ENCODE peak calls at places on chromosome 7, in six cellular contexts. R is fibroblast of pulmonary artery, Q is heart right ventricle, H is heart left ventricle, Z is lower lobe of right lung, E is A549. T is an unnamed sample.

GRCh38 chr7:117458977-117459583 is 20.7 kb upstream of the CFTR start:
- DNase-seq in R (peak), Z (no peak), Q (no peak), E (no peak), H (no peak), T (no peak)

GRCh38 chr7:74068378-74069085 is 15.1 kb upstream of the LIMK1 start:
- DNase-seq in Q (no peak), H (no peak), E (no peak), R (no peak), Z (peak), T (no peak)

GRCh38 chr7:41921453-41921912 is 218.6 kb upstream of the INHBA start:
- DNase-seq in Z (no peak), E (no peak), H (no peak), Q (no peak), R (peak), T (no peak)

GRCh38 chr7:23001610-23002009 is 12.3 kb downstream of the HYCC1 start:
- DNase-seq in H (no peak), Z (no peak), Q (no peak), R (no peak), E (no peak), T (no peak)

GRCh38 chr7:170551-171363 is 21.6 kb upstream of the FAM20C start:
- DNase-seq in H (no peak), R (no peak), Z (no peak), E (no peak), Q (no peak), T (no peak)

GRCh38 chr7:115293628-115294236 is 371.8 kb downstream of the MDFIC start:
- DNase-seq in E (no peak), H (no peak), Z (no peak), R (peak), Q (no peak), T (no peak)

GRCh38 chr7:121591916-121592315 is 195.8 kb upstream of the FAM3C start:
- DNase-seq in H (no peak), Z (no peak), E (no peak), Q (no peak), R (no peak), T (no peak)

GRCh38 chr7:156386097-156386496 is 254.5 kb upstream of the RNF32 start:
- DNase-seq in H (no peak), E (no peak), Z (no peak), Q (no peak), R (no peak), T (no peak)

GRCh38 chr7:2404714-2405119 is 1.3 kb downstream of the CHST12 start:
- DNase-seq in Z (no peak), Q (no peak), R (no peak), E (no peak), H (no peak), T (no peak)

GRCh38 chr7:66952343-66953043 is 31.5 kb downstream of the TMEM248 start:
- DNase-seq in E (peak), H (no peak), Z (no peak), Q (no peak), R (peak), T (no peak)

GRCh38 chr7:134535272-134535918 is 8.0 kb downstream of the AKR1B10 start:
- DNase-seq in Z (no peak), E (no peak), H (no peak), Q (no peak), R (no peak), T (no peak)

GRCh38 chr7:3916146-3916545 is 615.1 kb downstream of the SDK1 start:
- DNase-seq in E (no peak), Q (no peak), Z (no peak), R (peak), H (no peak), T (no peak)

GRCh38 chr7:17090751-17091150 is 207.7 kb upstream of the AHR start:
- DNase-seq in Q (no peak), E (no peak), H (no peak), Z (no peak), R (peak), T (no peak)

GRCh38 chr7:26699761-26700160 is 164.6 kb downstream of the SKAP2 start:
- DNase-seq in R (no peak), E (no peak), H (no peak), Q (no peak), Z (no peak), T (no peak)

GRCh38 chr7:6420680-6421079 is 27.1 kb downstream of the DAGLB start:
- DNase-seq in Z (no peak), Q (no peak), E (no peak), H (no peak), R (no peak), T (no peak)

GRCh38 chr7:39413866-39414668 is 152.1 kb upstream of the YAE1 start:
- DNase-seq in Z (peak), H (peak), Q (peak), E (peak), R (peak), T (no peak)

GRCh38 chr7:29372351-29372931 is 177.9 kb downstream of the CHN2 start:
- DNase-seq in Z (no peak), Q (no peak), H (no peak), R (no peak), E (no peak), T (no peak)

DNA sequence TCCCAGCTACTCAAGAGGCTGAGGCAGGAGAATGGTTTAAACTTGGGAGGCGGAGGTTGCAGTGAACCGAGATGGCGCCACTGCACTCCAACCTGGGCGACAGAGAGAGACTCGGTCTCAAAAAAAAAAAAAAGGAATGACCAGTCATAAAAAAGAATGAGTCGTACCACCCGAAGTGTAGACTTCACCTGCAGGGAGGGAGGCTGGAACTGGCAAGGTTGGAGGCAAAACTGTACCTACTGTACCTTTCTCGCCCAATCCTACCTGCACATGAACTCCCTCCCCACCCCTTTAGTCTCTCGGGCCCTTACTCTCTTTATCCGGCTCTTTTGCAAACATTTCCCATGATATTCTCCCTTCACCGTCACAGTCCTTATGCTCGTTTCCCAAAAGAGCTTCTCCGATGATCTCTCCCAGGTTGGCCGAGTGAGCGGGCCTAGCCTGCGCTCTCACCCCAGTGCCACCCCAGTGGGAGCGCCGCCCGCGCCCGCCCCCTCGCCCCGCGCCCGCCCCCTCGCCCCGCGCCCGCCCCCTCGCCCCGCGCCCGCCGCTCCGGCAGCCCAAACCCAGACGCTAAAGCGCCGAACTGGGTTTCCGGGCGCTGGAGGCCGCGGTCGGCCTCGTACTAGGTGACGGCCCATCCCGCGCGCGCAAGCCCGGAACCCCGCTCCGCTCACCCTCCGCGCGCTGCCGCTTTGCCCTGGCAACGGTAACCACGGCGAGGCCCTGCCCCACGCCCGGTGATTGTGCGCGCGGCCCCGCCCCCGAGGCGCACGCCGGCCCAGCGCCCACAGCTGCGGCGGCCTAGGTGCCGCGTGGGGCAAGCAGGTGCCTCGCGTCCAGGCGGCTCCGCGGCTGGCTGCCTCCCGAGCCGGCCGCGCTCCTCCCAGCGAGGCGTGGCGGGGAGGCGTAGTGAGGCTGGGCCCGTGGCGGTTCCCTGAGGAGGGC is at the start of gene SMKR1:
- DNase-seq in H (peak), E (peak), Z (peak), R (peak), Q (peak), T (peak)
- TF ChIP-seq CTCF in H (no peak), E (no peak), Z (no peak), R (no peak), Q (no peak), T (peak)

GRCh38 chr7:135664046-135664589 is 1.8 kb downstream of the STMP1 start:
- DNase-seq in Z (no peak), H (no peak), E (no peak), R (no peak), Q (no peak), T (no peak)
- H3K4me3 ChIP-seq in Z (no peak), H (no peak), E (peak), R (peak), Q (no peak), T (no peak)

GRCh38 chr7:108525985-108526767 is at the start of gene PNPLA8:
- DNase-seq in Q (peak), R (peak), H (peak), Z (peak), E (peak), T (peak)
- TF ChIP-seq CTCF in Q (no peak), R (no peak), H (no peak), Z (no peak), E (no peak), T (no peak)

DNA sequence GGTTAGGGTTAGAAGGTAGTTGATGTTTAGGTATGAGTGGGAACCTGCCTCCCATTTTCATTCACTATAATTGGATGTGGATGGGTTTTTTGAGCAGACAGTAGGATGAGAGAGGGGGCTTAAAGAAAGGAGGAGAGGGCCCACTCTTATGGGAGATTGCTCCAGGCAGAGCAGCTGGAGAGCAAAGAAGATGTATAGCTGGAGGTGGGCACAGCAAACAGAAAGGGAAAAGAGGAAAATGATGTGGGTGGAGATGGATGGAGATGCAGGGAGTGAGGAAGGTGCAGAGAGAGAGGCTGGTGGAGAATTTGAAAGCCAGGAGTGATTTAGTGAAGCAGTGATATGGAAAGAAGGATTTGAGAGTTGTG is 29.9 kb downstream of the LSMEM1 start:
- DNase-seq in Q (no peak), Z (no peak), R (no peak), E (no peak), H (no peak), T (no peak)
- H3K4me3 ChIP-seq in Q (no peak), Z (no peak), R (no peak), E (no peak), H (no peak), T (no peak)

DNA sequence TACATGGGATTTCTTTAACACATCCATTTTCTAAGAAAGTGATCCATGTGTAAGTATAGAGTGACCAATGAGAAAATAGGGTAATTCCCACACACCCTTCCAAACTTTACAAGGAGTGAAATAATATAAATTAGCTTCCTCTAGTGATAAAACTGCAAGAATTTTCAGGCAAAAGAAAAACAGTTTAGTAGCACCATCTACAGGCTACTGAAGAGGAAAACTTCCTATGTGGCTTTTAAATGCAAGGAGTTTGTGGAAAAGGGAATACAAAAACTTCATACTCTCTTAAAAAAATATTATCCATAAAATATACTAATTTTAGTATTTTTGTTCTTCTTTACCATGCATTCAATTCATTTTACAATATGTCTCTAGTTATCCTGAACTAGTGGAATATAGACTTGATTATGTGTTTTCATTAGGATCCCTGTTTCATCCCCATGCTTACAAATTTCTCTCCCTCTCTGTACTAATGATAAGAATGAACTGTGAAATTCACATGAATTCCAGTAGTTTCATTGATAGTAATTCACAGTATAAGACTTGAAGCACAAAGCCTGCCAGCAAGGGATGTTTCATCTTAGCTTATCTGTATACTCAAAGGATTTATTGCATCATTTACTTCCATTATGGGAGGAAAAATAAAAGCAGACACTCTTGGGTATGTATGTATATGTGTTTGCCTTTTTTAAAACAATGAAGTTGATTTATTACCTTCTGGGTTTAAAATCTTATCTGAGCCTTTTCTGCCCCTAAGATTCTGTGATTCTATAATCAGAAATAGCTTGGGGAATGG is 442.9 kb downstream of the AUTS2 start:
- DNase-seq in H (no peak), Q (no peak), R (peak), Z (no peak), E (peak), T (no peak)
- TF ChIP-seq CTCF in H (peak), Q (peak), R (peak), Z (peak), E (peak), T (peak)

DNA sequence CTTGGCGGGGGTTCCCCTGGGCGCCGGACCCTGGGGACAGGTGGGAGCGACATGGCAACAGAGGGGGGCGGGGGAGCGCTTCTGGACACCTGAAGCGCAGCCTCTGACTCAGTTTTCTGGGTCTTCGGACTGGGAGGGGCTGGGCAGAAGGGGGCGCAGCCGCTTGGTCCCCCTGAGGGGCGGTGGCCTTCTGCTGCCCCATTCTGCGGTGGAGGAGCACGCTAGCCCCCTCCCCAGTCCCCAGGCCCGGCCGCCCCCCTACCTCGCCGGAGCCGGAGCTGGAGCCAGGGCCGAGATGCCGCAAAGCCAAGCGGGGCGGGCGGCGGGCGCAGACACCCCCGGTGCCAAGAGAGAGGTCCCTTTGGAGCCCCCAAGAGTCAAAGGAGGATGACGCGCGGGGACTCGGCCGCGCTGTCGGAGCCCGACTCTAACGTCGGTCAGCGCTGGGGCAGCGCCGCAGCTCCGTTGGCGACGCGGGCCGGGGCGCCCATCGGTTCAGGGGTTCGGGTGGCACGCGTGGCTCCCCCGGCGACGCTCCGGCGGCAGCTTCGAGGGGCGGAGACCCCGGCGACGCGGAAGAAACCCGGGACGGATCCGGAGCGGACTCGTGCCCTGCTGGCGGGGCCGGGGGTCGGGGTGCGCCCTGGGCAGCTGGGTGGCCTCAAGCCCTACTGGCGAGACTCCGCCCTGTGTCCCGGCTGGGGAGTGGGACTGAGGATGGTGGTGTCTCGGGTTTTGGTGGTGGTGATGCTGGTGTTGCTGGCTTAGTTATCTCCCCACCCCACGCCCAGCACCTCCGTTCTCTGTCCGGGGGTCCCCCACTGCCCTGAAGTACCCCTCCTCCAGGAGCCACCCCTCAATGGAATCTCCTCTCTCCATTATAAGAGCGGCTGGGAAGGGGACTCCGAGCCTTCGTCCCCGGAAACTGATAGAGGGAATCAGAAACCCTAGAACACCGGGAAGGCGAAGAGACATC is at the start of gene NAT16:
- DNase-seq in E (no peak), Z (no peak), H (no peak), Q (no peak), R (no peak), T (no peak)
- H3K4me3 ChIP-seq in E (peak), Z (no peak), H (peak), Q (no peak), R (no peak), T (no peak)

GRCh38 chr7:80134105-80134535 is 511 bp upstream of the GNAI1 start:
- DNase-seq in H (no peak), E (no peak), Z (peak), Q (no peak), R (no peak), T (no peak)

GRCh38 chr7:80136276-80137045 is 1.8 kb downstream of the GNAI1 start:
- DNase-seq in Z (no peak), E (no peak), R (peak), Q (no peak), H (no peak), T (no peak)

GRCh38 chr7:80133361-80134104 is 1.1 kb upstream of the GNAI1 start:
- DNase-seq in Q (no peak), R (peak), H (no peak), Z (no peak), E (no peak), T (no peak)

GRCh38 chr7:80135306-80136104 is 874 bp downstream of the GNAI1 start:
- DNase-seq in Q (no peak), Z (no peak), H (no peak), R (peak), E (peak), T (no peak)

GRCh38 chr7:80134536-80135305 is at the start of gene GNAI1:
- DNase-seq in E (peak), H (peak), Z (peak), R (peak), Q (peak), T (no peak)
- TF ChIP-seq CTCF in E (peak), H (no peak), Z (peak), R (peak), Q (peak), T (peak)

T was measured in LNCaP clone FGC.